ENCODE peak calls at places on chromosomes 3 and 15, in eight cellular contexts. K is thoracic aorta, Q is GM10248, F is AG09309, G is H9, B is lower leg skin, O is uterus, R is left ventricle myocardium inferior. N is an unnamed sample.

GRCh38 chr3:18079739-18080138 is 337.3 kb upstream of the TBC1D5 start:
- DNase-seq in G (no peak), Q (no peak), B (no peak), R (no peak), O (no peak), K (no peak), F (no peak), N (no peak)

GRCh38 chr3:42852443-42852842 is 23.2 kb downstream of the CYP8B1 start:
- DNase-seq in Q (no peak), O (no peak), G (no peak), K (no peak), B (peak), R (no peak), F (no peak), N (no peak)

GRCh38 chr3:135229018-135229495 is 434.0 kb downstream of the EPHB1 start:
- DNase-seq in B (no peak), Q (no peak), K (no peak), G (peak), F (no peak), O (no peak), R (no peak), N (no peak)

GRCh38 chr3:23775254-23775909 is 30.4 kb upstream of the UBE2E1 start:
- DNase-seq in G (no peak), O (no peak), K (no peak), R (no peak), B (no peak), Q (no peak), F (no peak), N (no peak)

GRCh38 chr3:59540241-59540640 is 490.4 kb upstream of the CFAP20DC start:
- DNase-seq in F (no peak), O (no peak), K (no peak), Q (no peak), R (no peak), G (no peak), B (no peak), N (no peak)

GRCh38 chr3:49133226-49133951 is 539 bp upstream of the LAMB2 start:
- DNase-seq in R (peak), G (peak), F (peak), K (peak), Q (no peak), B (peak), O (peak), N (peak)

GRCh38 chr3:104190681-104191080 is 1176.0 kb upstream of the ALCAM start:
- DNase-seq in K (no peak), O (no peak), F (no peak), G (no peak), B (no peak), Q (no peak), R (no peak), N (no peak)

GRCh38 chr3:172283848-172284357 is 164.4 kb downstream of the GHSR start:
- DNase-seq in O (no peak), Q (no peak), F (no peak), K (no peak), R (no peak), B (no peak), G (no peak), N (no peak)

GRCh38 chr3:169838511-169838910 is 25.8 kb upstream of the LRRC34 start:
- DNase-seq in Q (no peak), F (no peak), R (no peak), B (no peak), K (no peak), G (no peak), O (no peak), N (no peak)

GRCh38 chr3:130378677-130379191 is 33.3 kb downstream of the COL6A5 start:
- DNase-seq in O (no peak), B (no peak), Q (no peak), F (no peak), R (no peak), G (no peak), K (no peak), N (no peak)

GRCh38 chr3:45950131-45950530 is 6.9 kb downstream of the CXCR6 start:
- DNase-seq in G (peak), B (no peak), O (no peak), K (no peak), R (no peak), Q (no peak), F (no peak), N (no peak)

GRCh38 chr3:113223831-113224240 is 12.5 kb downstream of the BOC start:
- DNase-seq in B (no peak), O (no peak), K (no peak), R (no peak), Q (peak), G (no peak), F (no peak), N (no peak)

GRCh38 chr15:63243101-63243500 is 34.3 kb upstream of the APH1B start:
- DNase-seq in F (no peak), G (no peak), B (no peak), K (no peak), O (peak), Q (no peak), R (no peak), N (no peak)

GRCh38 chr15:48395532-48396011 is 64.3 kb downstream of the DUT start:
- DNase-seq in B (peak), R (peak), O (peak), Q (no peak), F (no peak), G (no peak), K (no peak), N (no peak)

GRCh38 chr15:85649372-85649771 is 145.4 kb downstream of the KLHL25 start:
- DNase-seq in K (no peak), O (no peak), G (no peak), R (no peak), Q (peak), B (no peak), F (no peak), N (peak)

GRCh38 chr3:179558742-179559364 is 3.9 kb upstream of the ACTL6A start:
- DNase-seq in O (peak), B (peak), Q (peak), F (peak), G (peak), R (peak), K (no peak), N (no peak)

GRCh38 chr3:167978071-167978470 is 117.7 kb downstream of the GOLIM4 start:
- DNase-seq in R (no peak), Q (no peak), K (no peak), G (no peak), O (no peak), B (no peak), F (no peak), N (no peak)

GRCh38 chr15:60070838-60071493 is 66.9 kb downstream of the FOXB1 start:
- DNase-seq in K (no peak), O (no peak), Q (no peak), F (no peak), B (no peak), R (no peak), G (no peak), N (no peak)

GRCh38 chr3:153591566-153592221 is 429.7 kb downstream of the RAP2B start:
- DNase-seq in B (no peak), F (no peak), O (no peak), R (no peak), K (no peak), Q (no peak), G (no peak), N (no peak)

GRCh38 chr3:30766522-30766921 is 127.9 kb downstream of the GADL1 start:
- DNase-seq in O (no peak), G (no peak), F (no peak), B (no peak), R (no peak), Q (no peak), K (no peak), N (no peak)

GRCh38 chr3:39166134-39166710 is 12.8 kb upstream of the CSRNP1 start:
- DNase-seq in K (no peak), G (no peak), O (no peak), Q (no peak), R (peak), B (no peak), F (peak), N (no peak)

GRCh38 chr15:40793216-40793989 is 13.5 kb upstream of the ZFYVE19 start:
- DNase-seq in K (no peak), R (no peak), Q (no peak), F (peak), B (no peak), G (no peak), O (no peak), N (no peak)

GRCh38 chr15:33200444-33200843 is 5.9 kb upstream of the FMN1 start:
- DNase-seq in B (no peak), F (no peak), K (no peak), G (no peak), O (no peak), Q (no peak), R (no peak), N (no peak)

GRCh38 chr15:33200903-33201302 is 6.4 kb upstream of the FMN1 start:
- DNase-seq in O (no peak), Q (no peak), R (no peak), G (no peak), F (no peak), K (no peak), B (no peak), N (no peak)

GRCh38 chr15:33204087-33204486 is 9.6 kb upstream of the FMN1 start:
- DNase-seq in Q (no peak), B (no peak), O (no peak), R (no peak), F (no peak), G (no peak), K (no peak), N (no peak)

GRCh38 chr15:33197636-33198035 is 3.1 kb upstream of the FMN1 start:
- DNase-seq in G (no peak), F (no peak), B (no peak), K (no peak), Q (no peak), R (no peak), O (no peak), N (no peak)

GRCh38 chr15:33201376-33202189 is 7.1 kb upstream of the FMN1 start:
- DNase-seq in O (no peak), G (peak), K (no peak), Q (peak), B (no peak), F (no peak), R (no peak), N (peak)
- TF ChIP-seq CTCF in O (no peak), G (peak), K (no peak), Q (no peak), B (no peak), F (no peak), R (no peak), N (peak)

DNA sequence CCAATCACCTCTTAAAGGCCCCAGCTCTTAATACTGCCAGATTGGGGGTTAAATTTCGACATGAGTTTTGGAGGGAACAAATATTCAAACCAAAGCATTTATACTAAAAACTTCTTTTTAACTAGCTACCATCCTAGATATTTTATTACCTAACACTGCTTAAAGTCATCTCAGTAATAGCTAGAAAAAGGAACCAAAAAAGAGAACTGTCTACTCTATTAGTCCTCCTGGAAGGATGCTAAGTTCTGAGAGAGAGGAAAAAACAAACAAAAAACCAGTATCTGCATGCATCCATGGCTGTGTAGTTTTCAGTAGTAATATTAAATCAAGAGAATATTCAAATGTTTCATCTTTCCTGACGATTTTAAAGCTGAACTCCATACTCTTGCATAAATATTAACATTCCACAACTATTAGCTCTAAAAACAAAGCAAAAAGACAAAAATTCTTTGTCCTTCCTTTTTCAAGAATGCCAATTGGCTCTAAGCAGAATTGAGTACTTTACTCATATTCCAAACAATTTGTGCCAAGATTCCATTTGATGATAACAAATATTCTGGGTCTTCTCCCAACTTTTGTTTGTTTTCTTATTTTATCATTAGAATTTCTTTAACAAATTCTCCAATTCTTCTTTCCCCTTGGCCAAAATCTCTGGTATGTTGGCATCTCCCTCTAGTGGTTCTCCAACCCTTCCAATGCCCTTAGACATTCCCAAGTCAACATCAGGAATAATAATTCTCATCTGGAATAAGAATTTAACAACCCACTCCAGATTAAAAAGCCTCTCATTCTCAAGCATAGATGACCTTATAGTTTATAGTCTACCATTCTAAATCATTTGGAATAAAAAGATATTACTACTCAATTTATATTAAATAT is 5.5 kb downstream of the CPOX start:
- DNase-seq in R (no peak), Q (no peak), G (no peak), B (no peak), O (no peak), K (no peak), F (no peak), N (no peak)
- TF ChIP-seq CTCF in R (no peak), Q (no peak), G (peak), B (no peak), O (no peak), K (no peak), F (peak), N (no peak)

DNA sequence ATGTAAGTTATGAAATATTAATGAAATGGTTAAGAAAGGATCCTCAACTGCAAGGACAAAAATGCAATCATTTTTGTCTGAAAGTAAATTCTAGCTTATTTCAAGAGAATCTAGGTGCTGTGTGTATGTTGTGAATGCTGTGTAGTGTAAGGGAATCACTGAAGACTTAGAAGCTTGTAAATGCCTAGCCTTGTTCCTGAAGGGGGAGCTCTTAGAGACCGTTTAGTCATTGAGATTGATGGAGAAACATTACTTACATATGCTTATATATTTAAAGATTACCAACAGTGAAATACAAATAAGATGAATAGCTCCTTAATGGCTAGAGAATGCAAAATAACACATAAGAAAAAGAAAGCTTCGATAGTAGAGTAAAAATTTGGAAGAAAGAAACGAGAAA is 67.9 kb downstream of the CNTN4 start:
- DNase-seq in K (no peak), O (no peak), F (no peak), R (no peak), Q (no peak), G (no peak), B (no peak), N (no peak)
- TF ChIP-seq CTCF in K (no peak), O (no peak), F (no peak), R (peak), Q (peak), G (peak), B (no peak), N (no peak)

GRCh38 chr3:191387441-191388077 is 57.2 kb upstream of the UTS2B start:
- DNase-seq in F (no peak), B (no peak), O (no peak), K (no peak), Q (no peak), G (no peak), R (no peak), N (no peak)

GRCh38 chr3:191391873-191392808 is 61.8 kb upstream of the UTS2B start:
- DNase-seq in G (no peak), B (no peak), F (no peak), K (no peak), O (no peak), Q (no peak), R (no peak), N (no peak)

GRCh38 chr3:191385101-191385500 is 54.8 kb upstream of the UTS2B start:
- DNase-seq in R (no peak), G (no peak), B (no peak), Q (no peak), K (no peak), F (no peak), O (no peak), N (no peak)

GRCh38 chr3:191390580-191390979 is 60.3 kb upstream of the UTS2B start:
- DNase-seq in Q (no peak), K (no peak), O (no peak), G (no peak), B (no peak), R (no peak), F (no peak), N (no peak)

DNA sequence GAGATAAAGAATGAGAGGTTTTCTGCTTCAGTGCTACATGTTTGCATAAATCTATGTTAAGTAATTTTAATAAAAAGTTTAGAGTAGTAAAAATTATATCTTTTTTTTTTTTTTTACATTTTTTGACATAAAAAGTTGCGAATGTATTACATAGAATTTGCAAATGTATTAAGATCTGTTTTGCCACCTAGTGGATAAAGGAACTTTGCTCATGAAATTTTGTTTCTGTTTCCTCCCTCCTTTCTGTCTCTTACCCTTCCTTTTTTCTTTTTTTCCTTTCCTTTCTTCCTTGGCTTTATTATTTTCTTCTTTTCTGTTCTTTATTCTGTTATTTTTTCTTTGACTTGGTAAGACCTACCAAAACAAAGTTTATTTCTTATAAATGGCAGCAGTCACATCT is 58.5 kb upstream of the UTS2B start:
- DNase-seq in B (no peak), K (no peak), O (no peak), Q (no peak), G (no peak), R (no peak), F (no peak), N (no peak)
- TF ChIP-seq CTCF in B (no peak), K (no peak), O (peak), Q (no peak), G (peak), R (peak), F (peak), N (peak)

GRCh38 chr15:57635300-57635944 is 43.7 kb downstream of the MYZAP start:
- DNase-seq in R (peak), K (peak), G (no peak), F (no peak), B (no peak), Q (no peak), O (no peak), N (no peak)
- TF ChIP-seq CTCF in R (peak), K (peak), G (peak), F (peak), B (no peak), Q (no peak), O (peak), N (no peak)

GRCh38 chr3:185728630-185729334 is 96.1 kb downstream of the IGF2BP2 start:
- DNase-seq in R (no peak), B (no peak), K (no peak), O (no peak), F (no peak), Q (no peak), G (no peak), N (no peak)
- TF ChIP-seq CTCF in R (no peak), B (no peak), K (no peak), O (no peak), F (no peak), Q (no peak), G (no peak), N (no peak)